ENCODE peak calls at places on chromosome 14, in six cellular contexts. One of them, this sample, is unnamed. For H3K27me3 and H3K36me3, the result is how much of the 10 kb centered on the place peaks cover.

GRCh38 chr14:52781629-52782028 is 9.8 kb downstream of the GNPNAT1 start:
- DNase-seq in aorta: no peak
- DNase-seq in effector memory CD4-positive, alpha-beta T cell: no peak
- DNase-seq in IMR-90: no peak
- DNase-seq in upper lobe of left lung: no peak
- DNase-seq in right atrium auricular region: no peak
- DNase-seq in this sample: no peak

GRCh38 chr14:26414933-26415332 is 182.9 kb downstream of the NOVA1 start:
- DNase-seq in aorta: no peak
- DNase-seq in effector memory CD4-positive, alpha-beta T cell: no peak
- DNase-seq in IMR-90: no peak
- DNase-seq in right atrium auricular region: no peak
- DNase-seq in upper lobe of left lung: no peak
- DNase-seq in this sample: no peak

GRCh38 chr14:26389646-26390508 is 208.0 kb downstream of the NOVA1 start:
- DNase-seq in aorta: no peak
- DNase-seq in upper lobe of left lung: no peak
- DNase-seq in right atrium auricular region: no peak
- DNase-seq in IMR-90: peak
- DNase-seq in effector memory CD4-positive, alpha-beta T cell: no peak
- DNase-seq in this sample: no peak

GRCh38 chr14:37598085-37598972 is 2.9 kb downstream of the TTC6 start:
- DNase-seq in IMR-90: no peak
- DNase-seq in aorta: no peak
- DNase-seq in effector memory CD4-positive, alpha-beta T cell: no peak
- DNase-seq in right atrium auricular region: no peak
- DNase-seq in upper lobe of left lung: peak
- DNase-seq in this sample: no peak

GRCh38 chr14:68368850-68369249 is 424.0 kb downstream of the ZFP36L1 start:
- DNase-seq in upper lobe of left lung: no peak
- DNase-seq in aorta: no peak
- DNase-seq in right atrium auricular region: no peak
- DNase-seq in effector memory CD4-positive, alpha-beta T cell: no peak
- DNase-seq in IMR-90: no peak
- DNase-seq in this sample: no peak

GRCh38 chr14:33728010-33728498 is 222.8 kb downstream of the EGLN3 start:
- DNase-seq in upper lobe of left lung: no peak
- DNase-seq in right atrium auricular region: no peak
- DNase-seq in aorta: no peak
- DNase-seq in effector memory CD4-positive, alpha-beta T cell: no peak
- DNase-seq in IMR-90: no peak
- DNase-seq in this sample: no peak

GRCh38 chr14:70907996-70908917 is 998 bp downstream of the PCNX1 start:
- DNase-seq in aorta: peak
- DNase-seq in upper lobe of left lung: peak
- DNase-seq in effector memory CD4-positive, alpha-beta T cell: peak
- DNase-seq in IMR-90: peak
- DNase-seq in right atrium auricular region: peak
- DNase-seq in this sample: no peak

GRCh38 chr14:85501751-85502150 is 28.2 kb upstream of the FLRT2 start:
- DNase-seq in effector memory CD4-positive, alpha-beta T cell: no peak
- DNase-seq in IMR-90: no peak
- DNase-seq in upper lobe of left lung: no peak
- DNase-seq in aorta: no peak
- DNase-seq in right atrium auricular region: no peak
- DNase-seq in this sample: no peak

GRCh38 chr14:71395151-71395604 is 487.9 kb downstream of the PCNX1 start:
- DNase-seq in aorta: no peak
- DNase-seq in IMR-90: no peak
- DNase-seq in right atrium auricular region: no peak
- DNase-seq in upper lobe of left lung: no peak
- DNase-seq in effector memory CD4-positive, alpha-beta T cell: no peak
- DNase-seq in this sample: no peak

GRCh38 chr14:64060199-64060545 is 207.4 kb downstream of the SYNE2 start:
- DNase-seq in right atrium auricular region: no peak
- DNase-seq in aorta: no peak
- DNase-seq in IMR-90: no peak
- DNase-seq in effector memory CD4-positive, alpha-beta T cell: no peak
- DNase-seq in upper lobe of left lung: no peak
- DNase-seq in this sample: no peak

GRCh38 chr14:98965061-98965460 is 306.9 kb downstream of the BCL11B start:
- DNase-seq in IMR-90: no peak
- DNase-seq in aorta: no peak
- DNase-seq in right atrium auricular region: no peak
- DNase-seq in upper lobe of left lung: no peak
- DNase-seq in effector memory CD4-positive, alpha-beta T cell: no peak
- DNase-seq in this sample: no peak

GRCh38 chr14:70032447-70032846 is 153.2 kb downstream of the SMOC1 start:
- DNase-seq in upper lobe of left lung: no peak
- DNase-seq in effector memory CD4-positive, alpha-beta T cell: no peak
- DNase-seq in aorta: no peak
- DNase-seq in right atrium auricular region: no peak
- DNase-seq in IMR-90: no peak
- DNase-seq in this sample: no peak

GRCh38 chr14:68762944-68763831 is 29.7 kb downstream of the ZFP36L1 start:
- DNase-seq in effector memory CD4-positive, alpha-beta T cell: no peak
- DNase-seq in IMR-90: peak
- DNase-seq in aorta: peak
- DNase-seq in upper lobe of left lung: no peak
- DNase-seq in right atrium auricular region: peak
- DNase-seq in this sample: no peak

GRCh38 chr14:35405304-35405996 is 901 bp upstream of the NFKBIA start:
- DNase-seq in effector memory CD4-positive, alpha-beta T cell: no peak
- DNase-seq in aorta: peak
- DNase-seq in IMR-90: no peak
- DNase-seq in upper lobe of left lung: no peak
- DNase-seq in right atrium auricular region: peak
- DNase-seq in this sample: no peak

GRCh38 chr14:32430326-32430725 is 101.2 kb downstream of the AKAP6 start:
- DNase-seq in effector memory CD4-positive, alpha-beta T cell: no peak
- DNase-seq in aorta: no peak
- DNase-seq in IMR-90: peak
- DNase-seq in right atrium auricular region: no peak
- DNase-seq in upper lobe of left lung: no peak
- DNase-seq in this sample: no peak

GRCh38 chr14:106642090-106642489 is 1115.7 kb downstream of the TMEM121 start:
- DNase-seq in upper lobe of left lung: no peak
- DNase-seq in IMR-90: no peak
- DNase-seq in aorta: no peak
- DNase-seq in right atrium auricular region: no peak
- DNase-seq in effector memory CD4-positive, alpha-beta T cell: no peak
- DNase-seq in this sample: no peak

GRCh38 chr14:42002139-42002538 is 395.5 kb downstream of the LRFN5 start:
- DNase-seq in right atrium auricular region: no peak
- DNase-seq in upper lobe of left lung: no peak
- DNase-seq in IMR-90: peak
- DNase-seq in effector memory CD4-positive, alpha-beta T cell: no peak
- DNase-seq in aorta: no peak
- DNase-seq in this sample: no peak

GRCh38 chr14:55446127-55446736 is 5.8 kb upstream of the TBPL2 start:
- DNase-seq in right atrium auricular region: peak
- DNase-seq in effector memory CD4-positive, alpha-beta T cell: peak
- DNase-seq in aorta: no peak
- DNase-seq in upper lobe of left lung: no peak
- DNase-seq in IMR-90: peak
- DNase-seq in this sample: no peak

GRCh38 chr14:80434574-80435321 is 223.4 kb upstream of the DIO2 start:
- DNase-seq in right atrium auricular region: no peak
- DNase-seq in upper lobe of left lung: no peak
- DNase-seq in aorta: no peak
- DNase-seq in IMR-90: peak
- DNase-seq in effector memory CD4-positive, alpha-beta T cell: no peak
- DNase-seq in this sample: no peak

GRCh38 chr14:73741386-73741875 is 27.2 kb upstream of the PNMA1 start:
- DNase-seq in aorta: peak
- DNase-seq in upper lobe of left lung: peak
- DNase-seq in IMR-90: peak
- DNase-seq in effector memory CD4-positive, alpha-beta T cell: peak
- DNase-seq in right atrium auricular region: peak
- DNase-seq in this sample: no peak

GRCh38 chr14:96676161-96676560 is 121.0 kb upstream of the VRK1 start:
- DNase-seq in aorta: no peak
- DNase-seq in right atrium auricular region: no peak
- DNase-seq in IMR-90: peak
- DNase-seq in upper lobe of left lung: no peak
- DNase-seq in effector memory CD4-positive, alpha-beta T cell: no peak
- DNase-seq in this sample: no peak

GRCh38 chr14:64880382-64881121 is 845 bp upstream of the SPTB start:
- DNase-seq in aorta: peak
- DNase-seq in upper lobe of left lung: peak
- DNase-seq in effector memory CD4-positive, alpha-beta T cell: peak
- DNase-seq in IMR-90: no peak
- DNase-seq in right atrium auricular region: no peak
- DNase-seq in this sample: no peak

GRCh38 chr14:92317511-92317910 is 5.5 kb upstream of the SLC24A4 start:
- DNase-seq in effector memory CD4-positive, alpha-beta T cell: no peak
- DNase-seq in IMR-90: peak
- DNase-seq in right atrium auricular region: no peak
- DNase-seq in aorta: no peak
- DNase-seq in upper lobe of left lung: no peak
- DNase-seq in this sample: no peak

GRCh38 chr14:68402525-68403101 is 390.3 kb downstream of the ZFP36L1 start:
- DNase-seq in IMR-90: no peak
- DNase-seq in upper lobe of left lung: no peak
- DNase-seq in aorta: no peak
- DNase-seq in effector memory CD4-positive, alpha-beta T cell: no peak
- DNase-seq in right atrium auricular region: no peak
- DNase-seq in this sample: no peak

GRCh38 chr14:21068521-21069387 is 1.4 kb upstream of the ARHGEF40 start:
- DNase-seq in upper lobe of left lung: peak
- DNase-seq in effector memory CD4-positive, alpha-beta T cell: peak
- DNase-seq in aorta: peak
- DNase-seq in IMR-90: peak
- DNase-seq in right atrium auricular region: peak
- DNase-seq in this sample: no peak

GRCh38 chr14:31109257-31109656 is 83.1 kb upstream of the STRN3 start:
- DNase-seq in upper lobe of left lung: no peak
- DNase-seq in right atrium auricular region: no peak
- DNase-seq in IMR-90: no peak
- DNase-seq in effector memory CD4-positive, alpha-beta T cell: no peak
- DNase-seq in aorta: no peak
- DNase-seq in this sample: no peak

GRCh38 chr14:23164250-23164649 is 19.2 kb downstream of the SLC7A8 start:
- DNase-seq in upper lobe of left lung: no peak
- DNase-seq in aorta: no peak
- DNase-seq in right atrium auricular region: no peak
- DNase-seq in IMR-90: no peak
- DNase-seq in effector memory CD4-positive, alpha-beta T cell: no peak
- DNase-seq in this sample: no peak

GRCh38 chr14:68695326-68695768 is 97.5 kb downstream of the ZFP36L1 start:
- DNase-seq in upper lobe of left lung: no peak
- DNase-seq in IMR-90: peak
- DNase-seq in aorta: peak
- DNase-seq in effector memory CD4-positive, alpha-beta T cell: no peak
- DNase-seq in right atrium auricular region: peak
- DNase-seq in this sample: peak

GRCh38 chr14:91211017-91211416 is 33.5 kb downstream of the GPR68 start:
- DNase-seq in right atrium auricular region: no peak
- DNase-seq in IMR-90: no peak
- DNase-seq in effector memory CD4-positive, alpha-beta T cell: no peak
- DNase-seq in aorta: no peak
- DNase-seq in upper lobe of left lung: no peak
- DNase-seq in this sample: no peak

DNA sequence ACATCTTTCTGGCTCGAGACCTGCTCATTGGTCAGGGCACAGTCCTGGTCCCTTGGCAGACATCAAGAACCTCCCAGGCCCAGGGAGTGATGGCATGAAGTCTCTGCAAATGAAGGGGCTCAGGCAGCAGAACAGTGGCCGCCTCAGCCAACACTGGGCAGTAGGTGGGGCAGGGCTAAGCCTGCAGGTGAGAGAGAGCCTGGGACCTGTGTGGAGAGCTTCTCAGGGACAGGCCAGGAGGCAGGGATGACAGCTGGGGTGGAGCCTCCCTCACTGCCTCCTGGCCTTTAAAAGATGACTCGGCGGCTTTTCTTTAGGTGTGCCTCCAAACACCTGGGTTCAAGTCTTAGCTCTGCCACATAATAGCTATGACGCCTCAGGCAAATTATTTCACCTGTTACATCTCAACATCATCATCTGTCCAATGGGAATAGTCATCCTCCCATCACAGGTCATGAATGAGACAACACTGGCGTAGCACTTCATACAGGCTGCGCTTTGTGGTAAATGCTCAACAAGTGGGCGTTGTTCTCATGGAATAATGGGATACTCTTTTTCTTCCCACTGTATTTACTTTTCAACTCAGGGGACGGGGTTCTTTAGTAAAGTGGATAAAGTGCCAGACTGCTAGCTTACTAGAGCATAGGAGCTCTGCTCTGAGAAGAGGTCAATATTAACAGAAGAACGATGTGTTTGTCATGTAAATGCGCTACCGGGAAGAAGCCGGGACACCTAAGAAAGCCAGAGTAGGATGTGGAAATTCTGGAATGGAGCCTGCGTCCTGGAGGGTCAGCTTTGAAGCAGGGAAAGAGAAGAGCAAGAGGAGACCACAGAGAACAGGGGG is 277.4 kb downstream of the FOXN3 start:
- DNase-seq in effector memory CD4-positive, alpha-beta T cell: no peak
- DNase-seq in upper lobe of left lung: peak
- DNase-seq in right atrium auricular region: no peak
- DNase-seq in IMR-90: no peak
- DNase-seq in aorta: no peak
- DNase-seq in this sample: no peak
- H3K27me3 ChIP-seq in effector memory CD4-positive, alpha-beta T cell: under half
- H3K27me3 ChIP-seq in upper lobe of left lung: under half
- H3K27me3 ChIP-seq in right atrium auricular region: under half
- H3K27me3 ChIP-seq in IMR-90: under half
- H3K27me3 ChIP-seq in aorta: under half
- H3K27me3 ChIP-seq in this sample: under half

GRCh38 chr14:100785338-100785615 is 40.6 kb upstream of the MEG3 start:
- DNase-seq in upper lobe of left lung: no peak
- DNase-seq in right atrium auricular region: no peak
- DNase-seq in aorta: no peak
- DNase-seq in IMR-90: no peak
- DNase-seq in effector memory CD4-positive, alpha-beta T cell: no peak
- DNase-seq in this sample: no peak
- H3K4me3 ChIP-seq in upper lobe of left lung: no peak
- H3K4me3 ChIP-seq in right atrium auricular region: no peak
- H3K4me3 ChIP-seq in aorta: no peak
- H3K4me3 ChIP-seq in IMR-90: no peak
- H3K4me3 ChIP-seq in effector memory CD4-positive, alpha-beta T cell: no peak
- H3K4me3 ChIP-seq in this sample: no peak

GRCh38 chr14:95645016-95645996 is 40.9 kb upstream of the TCL1B start:
- DNase-seq in aorta: no peak
- DNase-seq in effector memory CD4-positive, alpha-beta T cell: no peak
- DNase-seq in upper lobe of left lung: no peak
- DNase-seq in IMR-90: no peak
- DNase-seq in right atrium auricular region: no peak
- DNase-seq in this sample: no peak
- H3K36me3 ChIP-seq in aorta: under half
- H3K36me3 ChIP-seq in effector memory CD4-positive, alpha-beta T cell: under half
- H3K36me3 ChIP-seq in upper lobe of left lung: under half
- H3K36me3 ChIP-seq in IMR-90: under half
- H3K36me3 ChIP-seq in right atrium auricular region: under half
- H3K36me3 ChIP-seq in this sample: under half

DNA sequence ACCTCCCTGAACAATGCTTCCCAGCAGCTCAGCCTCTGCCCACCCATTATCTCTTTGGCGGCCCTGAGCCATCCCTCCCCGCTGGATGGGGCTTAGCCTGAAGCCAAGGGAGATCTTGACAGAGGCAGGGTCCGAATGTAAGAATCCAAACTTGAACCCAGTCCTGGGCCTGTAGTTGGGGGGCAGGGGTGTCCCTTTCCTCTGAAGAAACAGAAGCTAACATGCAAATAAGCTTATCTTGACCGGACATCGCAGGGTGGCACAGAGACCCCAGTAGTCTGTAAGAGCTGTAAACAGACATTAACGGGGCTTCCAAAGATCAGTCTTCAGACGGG is 6.0 kb downstream of the DLK1 start:
- DNase-seq in upper lobe of left lung: no peak
- DNase-seq in right atrium auricular region: no peak
- DNase-seq in IMR-90: no peak
- DNase-seq in effector memory CD4-positive, alpha-beta T cell: no peak
- DNase-seq in aorta: peak
- DNase-seq in this sample: no peak
- H3K27me3 ChIP-seq in upper lobe of left lung: under half
- H3K27me3 ChIP-seq in right atrium auricular region: under half
- H3K27me3 ChIP-seq in IMR-90: half or more
- H3K27me3 ChIP-seq in effector memory CD4-positive, alpha-beta T cell: under half
- H3K27me3 ChIP-seq in aorta: under half
- H3K27me3 ChIP-seq in this sample: under half